ENCODE peak calls at places on chromosomes 3 and 15, in ten cellular contexts. M is neural progenitor cell; E is lung; I is aorta; L is cardiac muscle cell; P is effector memory CD4-positive, alpha-beta T cell; G is lower lobe of right lung; Z is CD8-positive, alpha-beta memory T cell; O is gastrocnemius medialis; J is foreskin keratinocyte. S is an unnamed sample. For H3K4me1, the result is how much of the 10 kb centered on the place peaks cover.

GRCh38 chr3:52355526-52355925 is 39.4 kb downstream of the DNAH1 start:
- DNase-seq in M (no peak), E (no peak), I (peak), L (no peak), P (no peak), G (peak), Z (no peak), O (no peak), J (no peak), S (no peak)

GRCh38 chr3:55795296-55795695 is 308.2 kb upstream of the WNT5A start:
- DNase-seq in M (no peak), E (no peak), I (no peak), L (no peak), P (no peak), G (no peak), Z (no peak), O (no peak), J (no peak), S (no peak)

GRCh38 chr15:76614725-76615124 is 278.2 kb downstream of the ISL2 start:
- DNase-seq in M (no peak), E (no peak), I (no peak), L (no peak), P (no peak), G (no peak), Z (no peak), O (no peak), J (no peak), S (no peak)

GRCh38 chr15:68310811-68311463 is 33.4 kb downstream of the FEM1B start:
- DNase-seq in M (no peak), E (no peak), I (peak), L (no peak), P (no peak), G (no peak), Z (no peak), O (no peak), J (no peak), S (no peak)

GRCh38 chr3:32569540-32570425 is 875 bp downstream of the DYNC1LI1 start:
- DNase-seq in M (peak), E (peak), I (peak), L (peak), P (peak), G (peak), Z (peak), O (peak), J (peak), S (peak)

GRCh38 chr15:88605507-88606436 is 15.4 kb upstream of the AEN start:
- DNase-seq in M (peak), E (no peak), I (peak), L (peak), P (no peak), G (no peak), Z (no peak), O (no peak), J (no peak), S (peak)

GRCh38 chr3:129650256-129650872 is 43.9 kb upstream of the PLXND1 start:
- DNase-seq in M (peak), E (peak), I (no peak), L (peak), P (no peak), G (peak), Z (peak), O (peak), J (peak), S (peak)

GRCh38 chr15:62067448-62068044 is 769 bp downstream of the C2CD4A start:
- DNase-seq in M (peak), E (no peak), I (peak), L (peak), P (peak), G (peak), Z (no peak), O (no peak), J (peak), S (no peak)

GRCh38 chr3:144662729-144663128 is 691.1 kb downstream of the DIPK2A start:
- DNase-seq in M (no peak), E (no peak), I (no peak), L (no peak), P (no peak), G (no peak), Z (no peak), O (no peak), J (no peak), S (no peak)

GRCh38 chr3:56295161-56295560 is 173.1 kb downstream of the ERC2 start:
- DNase-seq in M (no peak), E (no peak), I (no peak), L (no peak), P (no peak), G (no peak), Z (no peak), O (no peak), J (no peak), S (no peak)

GRCh38 chr3:133042778-133043177 is 4.6 kb downstream of the TMEM108 start:
- DNase-seq in M (no peak), E (no peak), I (no peak), L (peak), P (no peak), G (no peak), Z (no peak), O (no peak), J (no peak), S (no peak)

GRCh38 chr3:69164296-69164695 is 41.9 kb upstream of the LMOD3 start:
- DNase-seq in M (no peak), E (no peak), I (no peak), L (no peak), P (no peak), G (no peak), Z (no peak), O (no peak), J (peak), S (no peak)

GRCh38 chr3:153666911-153667310 is 454.3 kb upstream of the ARHGEF26 start:
- DNase-seq in M (no peak), E (no peak), I (no peak), L (no peak), P (no peak), G (no peak), Z (no peak), O (no peak), J (no peak), S (no peak)

GRCh38 chr3:52896613-52897012 is 735 bp downstream of the STIMATE start:
- DNase-seq in M (peak), E (peak), I (no peak), L (no peak), P (no peak), G (no peak), Z (no peak), O (no peak), J (no peak), S (peak)

GRCh38 chr3:66393486-66394260 is 107.1 kb downstream of the LRIG1 start:
- DNase-seq in M (no peak), E (no peak), I (no peak), L (peak), P (peak), G (no peak), Z (peak), O (no peak), J (no peak), S (peak)

GRCh38 chr3:72342450-72342849 is 505.8 kb downstream of the SHQ1 start:
- DNase-seq in M (no peak), E (no peak), I (peak), L (no peak), P (no peak), G (no peak), Z (no peak), O (no peak), J (no peak), S (no peak)

GRCh38 chr15:55255714-55256113 is 33.9 kb downstream of the RAB27A start:
- DNase-seq in M (no peak), E (no peak), I (no peak), L (no peak), P (no peak), G (no peak), Z (no peak), O (no peak), J (no peak), S (peak)
- H3K4me1 ChIP-seq in M (under half), E (under half), I (under half), L (under half), P (under half), G (under half), Z (half or more), O (under half), J (under half), S (under half)

DNA sequence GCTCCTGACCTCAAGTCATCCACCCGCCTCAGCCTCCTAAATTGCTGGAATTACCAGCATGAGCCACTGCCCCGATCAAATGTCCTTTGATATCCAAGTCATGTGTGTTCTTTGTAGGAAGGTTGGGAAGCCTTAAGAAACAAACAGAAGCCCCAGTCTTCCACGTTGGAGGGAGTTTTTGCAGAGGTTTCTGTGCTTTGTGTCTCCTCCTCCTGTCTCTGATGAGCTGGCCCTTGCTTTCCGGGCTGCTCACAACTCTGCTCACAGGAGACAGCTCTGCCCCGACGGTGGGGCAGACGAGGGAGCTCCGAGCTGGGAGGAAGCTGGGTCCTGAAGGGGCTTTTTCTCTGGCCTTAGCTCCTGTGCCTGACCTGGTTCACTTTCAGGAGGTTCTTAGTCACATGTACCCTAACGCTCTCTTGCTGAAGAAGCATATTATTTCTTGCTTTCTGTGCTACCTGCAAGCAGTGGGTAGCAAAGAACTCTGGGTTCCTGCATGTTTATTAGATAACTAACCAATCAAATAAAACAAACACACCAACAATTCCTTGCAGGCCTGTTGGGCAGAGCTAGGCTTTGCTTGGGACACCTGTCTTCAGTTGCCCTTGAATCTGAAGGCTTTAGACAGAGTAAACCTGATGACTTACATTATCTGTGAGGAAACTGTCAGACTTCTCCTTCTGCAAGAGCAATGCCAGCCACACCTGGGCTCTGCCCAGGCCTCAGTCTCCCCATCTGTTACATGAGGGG is 52.6 kb upstream of the SMAD6 start:
- DNase-seq in M (no peak), E (no peak), I (no peak), L (no peak), P (no peak), G (no peak), Z (no peak), O (no peak), J (no peak), S (no peak)
- H3K4me1 ChIP-seq in M (under half), E (under half), I (under half), L (under half), P (under half), G (under half), Z (under half), O (under half), J (under half), S (under half)

DNA sequence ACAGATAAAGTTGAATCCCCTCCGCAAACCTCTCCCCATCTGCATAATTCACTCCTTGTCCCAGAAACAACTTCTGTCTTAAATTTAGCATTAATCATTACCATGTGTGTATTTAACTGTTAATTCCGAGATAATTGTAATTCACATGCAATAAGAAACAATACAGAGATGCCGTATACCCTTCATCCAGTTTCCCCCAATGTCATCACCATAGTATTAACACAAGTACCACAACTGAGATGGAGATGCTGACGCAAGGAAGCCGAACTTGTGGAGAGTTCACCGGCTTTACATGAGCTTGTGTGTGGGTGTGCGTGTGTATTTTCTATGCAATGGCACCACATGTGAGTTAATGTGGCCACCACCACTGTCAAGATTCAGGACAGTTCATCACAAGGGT is 39.6 kb upstream of the SEC13 start:
- DNase-seq in M (no peak), E (no peak), I (no peak), L (no peak), P (no peak), G (no peak), Z (no peak), O (no peak), J (no peak), S (no peak)
- H3K4me1 ChIP-seq in M (under half), E (under half), I (under half), L (under half), P (under half), G (under half), Z (under half), O (under half), J (under half), S (under half)

GRCh38 chr15:82933576-82933975 is 18.9 kb downstream of the HOMER2 start:
- DNase-seq in M (no peak), E (no peak), I (no peak), L (no peak), P (no peak), G (no peak), Z (no peak), O (no peak), J (peak), S (no peak)
- H3K4me1 ChIP-seq in M (under half), E (under half), I (under half), L (under half), P (under half), G (under half), Z (under half), O (under half), J (under half), S (under half)

GRCh38 chr3:127732303-127732702 is 59.6 kb downstream of the ABTB1 start:
- DNase-seq in M (peak), E (no peak), I (no peak), L (no peak), P (no peak), G (no peak), Z (no peak), O (no peak), J (no peak), S (no peak)
- H3K4me1 ChIP-seq in M (under half), E (under half), I (under half), L (under half), P (under half), G (half or more), Z (under half), O (under half), J (under half), S (under half)

GRCh38 chr3:73536336-73536895 is 88.3 kb downstream of the PDZRN3 start:
- DNase-seq in M (no peak), E (no peak), I (no peak), L (no peak), P (no peak), G (no peak), Z (no peak), O (no peak), J (no peak), S (no peak)
- H3K4me1 ChIP-seq in M (under half), E (under half), I (under half), L (under half), P (under half), G (under half), Z (under half), O (under half), J (under half), S (under half)

DNA sequence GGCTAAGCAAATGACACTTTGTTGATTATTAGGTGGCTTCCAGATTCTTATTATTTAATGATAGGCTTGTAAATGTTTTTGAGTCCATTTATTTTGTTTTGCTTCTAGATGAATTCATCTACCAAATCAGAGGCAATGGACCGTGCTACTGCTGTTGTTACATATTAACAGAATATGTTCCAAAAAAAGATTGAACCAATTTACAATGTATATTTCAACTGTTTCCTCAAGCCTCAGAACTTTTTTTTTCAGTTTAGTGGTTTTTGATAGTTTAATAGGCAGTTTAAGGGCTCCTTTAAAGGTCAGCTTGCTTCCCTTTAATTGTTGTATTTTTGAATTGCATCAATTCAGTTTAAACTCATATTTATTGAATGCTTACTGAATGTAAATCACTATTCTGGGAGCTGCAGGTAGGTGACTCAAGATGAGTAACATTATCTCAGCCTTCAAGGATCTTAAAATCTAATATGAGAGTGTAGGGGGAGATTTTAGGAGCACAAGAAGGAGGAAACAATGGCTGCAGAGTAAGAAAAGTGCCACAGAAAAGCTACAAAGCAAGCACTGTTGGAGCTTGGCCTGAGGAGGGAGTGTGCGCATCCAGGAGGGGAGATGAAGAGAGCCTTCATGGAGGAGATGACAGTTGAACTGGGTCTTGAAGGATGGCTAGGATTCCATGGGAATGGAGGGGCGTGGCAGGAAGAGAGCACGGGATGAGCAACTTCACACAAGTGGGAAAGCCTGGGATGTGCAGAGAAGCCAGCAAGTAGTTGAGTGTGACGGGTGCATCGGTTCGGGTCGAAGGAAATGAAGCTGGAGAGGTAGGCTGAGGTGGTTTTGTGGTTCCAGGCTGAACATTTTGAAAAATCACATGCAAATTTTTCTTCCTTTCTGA is 14.7 kb downstream of the MAP2K1 start:
- DNase-seq in M (peak), E (no peak), I (no peak), L (no peak), P (no peak), G (no peak), Z (no peak), O (no peak), J (peak), S (peak)
- H3K4me1 ChIP-seq in M (under half), E (under half), I (under half), L (under half), P (under half), G (under half), Z (half or more), O (under half), J (under half), S (half or more)

GRCh38 chr3:16481570-16481897 is 32.0 kb downstream of the RFTN1 start:
- DNase-seq in M (no peak), E (no peak), I (no peak), L (no peak), P (no peak), G (no peak), Z (no peak), O (no peak), J (no peak), S (no peak)
- H3K4me1 ChIP-seq in M (under half), E (under half), I (under half), L (under half), P (under half), G (half or more), Z (under half), O (under half), J (under half), S (under half)

GRCh38 chr3:23864954-23865353 is 51.8 kb downstream of the NKIRAS1 start:
- DNase-seq in M (no peak), E (no peak), I (no peak), L (no peak), P (no peak), G (no peak), Z (no peak), O (no peak), J (no peak), S (no peak)

GRCh38 chr3:23859839-23860382 is 54.2 kb downstream of the UBE2E1 start:
- DNase-seq in M (no peak), E (no peak), I (no peak), L (no peak), P (no peak), G (no peak), Z (no peak), O (no peak), J (no peak), S (peak)

GRCh38 chr3:23861689-23862088 is 55.1 kb downstream of the NKIRAS1 start:
- DNase-seq in M (no peak), E (no peak), I (no peak), L (no peak), P (no peak), G (no peak), Z (no peak), O (no peak), J (no peak), S (no peak)

GRCh38 chr3:23865595-23866396 is 51.0 kb downstream of the NKIRAS1 start:
- DNase-seq in M (peak), E (no peak), I (no peak), L (peak), P (no peak), G (no peak), Z (no peak), O (peak), J (no peak), S (no peak)

GRCh38 chr3:23863060-23863459 is 53.7 kb downstream of the NKIRAS1 start:
- DNase-seq in M (no peak), E (no peak), I (no peak), L (no peak), P (no peak), G (no peak), Z (no peak), O (no peak), J (no peak), S (no peak)
- H3K4me1 ChIP-seq in M (under half), E (under half), I (under half), L (half or more), P (under half), G (half or more), Z (under half), O (half or more), J (under half), S (under half)

DNA sequence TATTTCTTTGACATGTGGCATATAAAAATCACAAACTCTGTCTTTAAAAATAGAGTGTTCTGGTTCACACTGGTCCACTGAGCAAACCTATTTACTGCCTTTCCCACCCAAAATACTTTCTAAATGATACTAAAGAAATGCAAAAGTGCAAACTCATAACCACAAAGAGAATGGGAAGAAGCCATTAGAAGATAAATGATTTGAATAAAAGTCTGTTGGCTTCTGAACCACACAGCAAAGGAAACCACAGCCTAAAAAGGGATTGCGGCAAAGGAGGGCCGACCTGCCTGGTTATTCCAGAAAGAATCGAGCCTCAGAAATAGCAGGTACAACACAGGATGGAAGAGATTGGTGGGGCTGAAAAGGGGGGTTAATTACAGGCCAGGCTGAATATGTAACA is 599.5 kb downstream of the FHIT start:
- DNase-seq in M (no peak), E (no peak), I (no peak), L (no peak), P (no peak), G (no peak), Z (no peak), O (no peak), J (no peak), S (peak)
- H3K4me1 ChIP-seq in M (under half), E (under half), I (under half), L (under half), P (under half), G (under half), Z (under half), O (under half), J (under half), S (under half)